ENCODE peak calls at places on chromosomes 1 and 21, in eight cellular contexts. J is H54, L is Peyer's patch, E is IMR-90, H is adrenal gland, Z is right lobe of liver, B is GM12892, K is A549. O is an unnamed sample.

GRCh38 chr1:246198141-246198820 is 308.8 kb downstream of the SMYD3 start:
- DNase-seq in J (no peak), L (no peak), E (no peak), H (no peak), Z (no peak), B (no peak), K (no peak), O (no peak)

GRCh38 chr1:192577145-192578140 is 1.9 kb downstream of the RGS1 start:
- DNase-seq in J (no peak), L (no peak), E (no peak), H (no peak), Z (no peak), B (no peak), K (no peak), O (no peak)

GRCh38 chr21:39869141-39869818 is 2.0 kb downstream of the PCP4 start:
- DNase-seq in J (no peak), L (no peak), E (no peak), H (no peak), Z (no peak), B (no peak), K (no peak), O (no peak)

GRCh38 chr1:55965981-55966461 is 613.3 kb downstream of the PLPP3 start:
- DNase-seq in J (no peak), L (no peak), E (peak; percentile 65), H (no peak), Z (no peak), B (no peak), K (no peak), O (no peak)

GRCh38 chr1:200153277-200154055 is 126.0 kb downstream of the NR5A2 start:
- DNase-seq in J (no peak), L (no peak), E (no peak), H (no peak), Z (no peak), B (no peak), K (no peak), O (no peak)

GRCh38 chr1:111449703-111450017 is 396 bp downstream of the ATP5PB start:
- DNase-seq in J (no peak), L (no peak), E (no peak), H (no peak), Z (no peak), B (no peak), K (no peak), O (no peak)

GRCh38 chr1:89607888-89608626 is 24.9 kb upstream of the LRRC8C start:
- DNase-seq in J (no peak), L (no peak), E (peak; percentile 31), H (no peak), Z (no peak), B (no peak), K (no peak), O (no peak)

GRCh38 chr21:36060159-36060921 is at the start of gene SETD4:
- DNase-seq in J (peak; percentile 98), L (peak; percentile 95), E (peak; percentile 92), H (peak; percentile 93), Z (peak; percentile 93), B (peak; percentile 95), K (peak; percentile 95), O (peak; percentile 94)

DNA sequence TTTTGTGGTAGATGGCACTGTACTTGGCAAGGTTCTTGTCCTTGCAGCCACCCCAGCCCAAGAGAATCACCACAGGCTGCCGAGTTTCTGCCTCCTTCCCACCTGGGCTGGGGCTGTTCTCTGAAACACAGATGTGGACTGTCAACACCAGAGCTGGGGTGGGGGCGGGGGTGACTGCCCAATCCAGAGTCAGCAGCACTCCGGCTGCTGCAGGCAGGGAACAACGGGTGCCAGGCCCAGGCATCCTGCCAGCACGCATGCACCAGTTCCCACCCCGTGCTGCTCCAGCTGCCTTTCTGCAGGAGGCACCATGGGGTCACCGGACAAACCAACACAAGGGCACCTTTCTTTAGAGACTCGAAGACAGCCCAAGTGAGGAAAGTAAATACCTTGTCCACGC is 14.1 kb downstream of the TMEM53 start:
- DNase-seq in J (no peak), L (no peak), E (no peak), H (no peak), Z (peak; percentile 89), B (no peak), K (no peak), O (no peak)
- TF ChIP-seq POLR2A in J (no peak), L (no peak), E (no peak), H (no peak), Z (peak; percentile 77), B (no peak), K (no peak), O (no peak)

GRCh38 chr1:30822006-30822405 is 64.4 kb upstream of the LAPTM5 start:
- DNase-seq in J (no peak), L (no peak), E (no peak), H (no peak), Z (no peak), B (no peak), K (no peak), O (no peak)

GRCh38 chr1:30823627-30823968 is 66.0 kb upstream of the LAPTM5 start:
- DNase-seq in J (no peak), L (no peak), E (no peak), H (no peak), Z (no peak), B (no peak), K (no peak), O (no peak)

GRCh38 chr1:30822966-30823581 is 65.5 kb upstream of the LAPTM5 start:
- DNase-seq in J (no peak), L (no peak), E (no peak), H (no peak), Z (no peak), B (no peak), K (no peak), O (no peak)

GRCh38 chr1:30824736-30825429 is 67.3 kb upstream of the LAPTM5 start:
- DNase-seq in J (no peak), L (no peak), E (no peak), H (no peak), Z (no peak), B (no peak), K (no peak), O (no peak)

DNA sequence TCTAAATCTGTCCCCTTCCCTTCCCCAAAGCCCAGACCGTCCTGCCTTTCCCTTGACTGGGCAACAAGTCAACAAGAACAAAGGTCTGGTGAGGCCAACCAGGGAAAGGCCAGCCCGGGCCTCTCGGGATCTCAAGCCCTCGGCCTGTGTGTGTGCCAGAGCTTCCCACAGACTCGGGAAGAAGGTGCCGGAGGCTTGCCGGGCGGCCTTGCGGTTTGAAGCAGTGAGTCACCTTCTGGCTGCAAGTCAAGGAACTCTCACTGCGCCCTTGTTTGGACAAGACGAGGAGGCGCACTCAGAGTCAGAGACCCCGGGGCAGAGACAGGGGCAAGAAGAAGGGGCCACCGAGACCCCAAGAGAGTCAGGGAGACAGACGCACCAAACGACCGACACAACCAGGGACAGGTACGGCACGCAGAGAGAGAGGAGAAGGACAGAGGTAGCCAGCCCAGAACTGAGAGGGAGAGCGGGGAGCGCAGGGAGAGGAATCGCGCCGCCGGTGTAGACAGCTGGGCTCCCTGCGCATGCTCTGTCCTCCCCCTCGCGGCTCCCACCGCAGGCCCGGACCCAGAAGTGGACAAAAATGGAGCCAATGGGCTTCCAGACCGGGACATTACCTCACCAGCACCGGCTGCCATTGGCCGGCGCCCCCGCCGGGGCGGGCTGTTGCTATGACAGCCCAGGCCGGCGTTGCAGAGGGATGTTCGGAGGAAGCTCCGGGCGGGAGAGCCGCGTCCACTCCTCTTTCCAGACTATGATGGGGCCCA is 66.6 kb upstream of the LAPTM5 start:
- DNase-seq in J (peak; percentile 98), L (peak; percentile 92), E (peak; percentile 100), H (peak; percentile 95), Z (peak; percentile 95), B (peak; percentile 98), K (peak; percentile 93), O (peak; percentile 96)
- TF ChIP-seq POLR2A in J (no peak), L (no peak), E (peak; percentile 68), H (peak; percentile 86), Z (peak; percentile 83), B (no peak), K (peak; percentile 57), O (no peak)

DNA sequence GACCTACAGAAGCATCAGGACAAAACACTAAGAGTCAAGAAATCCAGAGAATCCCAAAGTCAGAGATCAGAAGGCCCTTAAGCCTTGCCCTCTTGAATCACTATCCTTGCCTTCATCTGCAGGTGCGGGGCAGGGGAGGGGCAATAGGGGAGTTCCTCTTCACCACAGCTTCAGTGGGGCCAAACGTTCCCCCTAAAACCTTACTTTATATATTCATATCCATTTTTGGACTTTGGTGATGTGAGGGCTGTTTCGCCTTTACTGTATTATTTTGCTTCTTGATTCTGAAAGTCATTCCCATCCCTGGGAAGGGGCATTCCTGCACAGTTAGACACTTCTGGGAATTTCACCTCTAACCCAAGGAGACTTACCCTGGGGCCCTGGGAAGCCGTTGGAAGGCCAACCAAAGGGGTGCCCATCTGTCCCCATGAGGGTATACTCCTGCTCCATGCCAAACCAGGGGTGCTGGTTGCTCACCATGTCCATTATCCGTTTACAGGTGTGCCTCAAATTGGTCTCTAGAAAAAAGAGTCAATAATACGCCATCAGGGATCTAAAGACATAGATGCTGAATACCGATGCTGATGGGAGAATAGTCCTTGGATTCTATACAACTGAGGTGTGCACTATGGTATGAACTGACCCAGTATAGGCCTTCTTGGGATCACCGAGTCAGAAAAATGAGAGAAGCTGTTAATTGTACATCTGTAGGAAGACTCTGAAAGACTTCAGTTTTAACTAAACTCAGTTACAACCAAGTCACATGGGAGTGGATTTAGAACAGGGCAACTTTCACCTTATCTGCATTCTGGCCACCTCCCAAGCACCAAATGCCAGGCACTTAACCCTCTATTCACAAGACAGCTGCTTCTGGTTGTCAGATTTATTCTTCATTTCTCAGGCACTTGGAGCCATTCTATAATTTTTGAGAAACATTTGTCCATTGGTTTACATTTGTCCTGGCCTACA is 5.4 kb downstream of the GLUL start:
- DNase-seq in J (no peak), L (no peak), E (no peak), H (no peak), Z (no peak), B (no peak), K (no peak), O (no peak)
- TF ChIP-seq POLR2A in J (no peak), L (no peak), E (no peak), H (peak; percentile 26), Z (peak; percentile 8), B (no peak), K (no peak), O (no peak)

GRCh38 chr1:93186667-93187066 is 6.1 kb downstream of the CCDC18 start:
- DNase-seq in J (no peak), L (no peak), E (no peak), H (no peak), Z (no peak), B (no peak), K (no peak), O (no peak)

GRCh38 chr1:93178418-93178817 is 1.8 kb downstream of the TMED5 start:
- DNase-seq in J (no peak), L (no peak), E (peak; percentile 17), H (no peak), Z (peak; percentile 27), B (no peak), K (no peak), O (no peak)

GRCh38 chr1:93179886-93180722 is at the start of gene TMED5:
- DNase-seq in J (peak; percentile 82), L (peak; percentile 99), E (peak; percentile 98), H (peak; percentile 98), Z (peak; percentile 98), B (peak; percentile 67), K (peak; percentile 96), O (peak; percentile 64)

GRCh38 chr1:93177991-93178390 is 2.2 kb downstream of the TMED5 start:
- DNase-seq in J (no peak), L (no peak), E (peak; percentile 44), H (no peak), Z (no peak), B (no peak), K (no peak), O (no peak)

DNA sequence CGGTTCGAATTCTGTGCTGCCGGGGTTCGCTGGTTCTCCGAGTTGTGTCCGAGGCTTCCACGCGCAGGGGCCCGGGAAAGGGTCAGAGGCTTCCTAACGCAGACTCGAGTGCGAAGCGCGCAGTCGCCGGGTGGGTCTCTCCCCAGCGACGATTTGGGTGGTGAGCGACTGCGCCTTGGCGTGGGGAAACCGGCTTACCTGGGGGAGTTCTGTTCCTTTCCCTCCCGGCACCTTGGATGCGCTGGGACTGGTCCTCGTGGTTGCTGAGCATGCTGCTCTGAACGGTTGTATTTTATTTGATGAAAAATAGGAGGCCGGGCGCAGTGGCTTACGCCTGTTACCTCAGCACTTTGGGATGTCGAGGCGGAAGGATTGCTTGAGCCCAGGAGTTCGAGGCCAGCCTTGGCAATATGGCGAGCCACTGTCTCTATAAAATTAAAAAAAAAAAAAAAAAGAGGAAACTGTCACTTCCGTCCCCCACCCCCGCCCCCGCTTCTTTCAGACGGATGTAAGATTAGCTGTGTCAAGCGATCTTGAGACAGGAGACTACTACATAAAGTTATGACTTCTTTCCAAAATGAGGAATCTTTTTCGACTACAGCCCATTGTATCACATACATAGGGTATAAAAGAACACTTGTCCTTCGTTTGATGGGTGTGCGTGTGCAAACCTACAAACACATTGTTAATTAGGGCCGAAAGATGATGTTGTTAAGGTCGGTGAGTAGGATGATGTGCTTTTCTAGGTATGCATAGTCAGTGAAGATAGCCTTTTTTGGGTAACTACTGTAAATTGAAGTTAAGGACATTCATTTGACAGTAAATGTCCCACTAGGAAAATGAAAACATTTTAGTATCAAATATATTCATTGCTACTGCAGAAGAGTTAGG is at the start of gene CCDC18:
- DNase-seq in J (peak; percentile 6), L (peak; percentile 72), E (peak; percentile 44), H (no peak), Z (no peak), B (peak; percentile 13), K (peak; percentile 64), O (peak; percentile 17)
- TF ChIP-seq POLR2A in J (peak; percentile 50), L (no peak), E (no peak), H (no peak), Z (no peak), B (no peak), K (peak; percentile 6), O (no peak)